ENCODE peak calls at places on chromosomes 3 and 15, in nine cellular contexts. One of them, this sample, is unnamed. For H3K36me3, the result is how much of the 10 kb centered on the place peaks cover.

GRCh38 chr3:25899352-25900101 is 109.6 kb downstream of the OXSM start:
- DNase-seq in SK-N-MC: no peak
- DNase-seq in neuronal stem cell: no peak
- DNase-seq in thoracic aorta: no peak
- DNase-seq in iPS DF 6.9: no peak
- DNase-seq in HCT116: no peak
- DNase-seq in WERI-Rb-1: peak
- DNase-seq in tibial artery: no peak
- DNase-seq in endodermal cell: peak
- DNase-seq in this sample: no peak

GRCh38 chr3:51637941-51638471 is 33.0 kb upstream of the TEX264 start:
- DNase-seq in tibial artery: no peak
- DNase-seq in WERI-Rb-1: peak
- DNase-seq in thoracic aorta: no peak
- DNase-seq in neuronal stem cell: peak
- DNase-seq in iPS DF 6.9: peak
- DNase-seq in SK-N-MC: no peak
- DNase-seq in endodermal cell: peak
- DNase-seq in HCT116: peak
- DNase-seq in this sample: no peak

GRCh38 chr3:65449841-65450416 is 588.8 kb downstream of the MAGI1 start:
- DNase-seq in HCT116: no peak
- DNase-seq in SK-N-MC: no peak
- DNase-seq in thoracic aorta: no peak
- DNase-seq in iPS DF 6.9: no peak
- DNase-seq in WERI-Rb-1: no peak
- DNase-seq in tibial artery: no peak
- DNase-seq in neuronal stem cell: no peak
- DNase-seq in endodermal cell: no peak
- DNase-seq in this sample: no peak

GRCh38 chr3:140129885-140130284 is 194.9 kb downstream of the CLSTN2 start:
- DNase-seq in endodermal cell: no peak
- DNase-seq in thoracic aorta: no peak
- DNase-seq in WERI-Rb-1: no peak
- DNase-seq in SK-N-MC: no peak
- DNase-seq in tibial artery: no peak
- DNase-seq in iPS DF 6.9: no peak
- DNase-seq in neuronal stem cell: no peak
- DNase-seq in HCT116: no peak
- DNase-seq in this sample: no peak

GRCh38 chr3:99931059-99931458 is 113.4 kb downstream of the CMSS1 start:
- DNase-seq in iPS DF 6.9: no peak
- DNase-seq in WERI-Rb-1: no peak
- DNase-seq in neuronal stem cell: no peak
- DNase-seq in SK-N-MC: no peak
- DNase-seq in HCT116: no peak
- DNase-seq in tibial artery: no peak
- DNase-seq in endodermal cell: no peak
- DNase-seq in thoracic aorta: no peak
- DNase-seq in this sample: no peak

GRCh38 chr3:136250862-136251460 is 821 bp downstream of the PCCB start:
- DNase-seq in HCT116: no peak
- DNase-seq in endodermal cell: peak
- DNase-seq in SK-N-MC: no peak
- DNase-seq in iPS DF 6.9: no peak
- DNase-seq in WERI-Rb-1: peak
- DNase-seq in neuronal stem cell: peak
- DNase-seq in tibial artery: peak
- DNase-seq in thoracic aorta: peak
- DNase-seq in this sample: no peak

GRCh38 chr15:96354731-96355560 is 24.4 kb downstream of the NR2F2 start:
- DNase-seq in iPS DF 6.9: no peak
- DNase-seq in endodermal cell: no peak
- DNase-seq in thoracic aorta: no peak
- DNase-seq in neuronal stem cell: no peak
- DNase-seq in tibial artery: no peak
- DNase-seq in WERI-Rb-1: no peak
- DNase-seq in HCT116: no peak
- DNase-seq in SK-N-MC: no peak
- DNase-seq in this sample: no peak

GRCh38 chr3:122576174-122576940 is 1.1 kb upstream of the PARP15 start:
- DNase-seq in iPS DF 6.9: no peak
- DNase-seq in neuronal stem cell: no peak
- DNase-seq in HCT116: no peak
- DNase-seq in endodermal cell: no peak
- DNase-seq in WERI-Rb-1: no peak
- DNase-seq in thoracic aorta: no peak
- DNase-seq in tibial artery: no peak
- DNase-seq in SK-N-MC: no peak
- DNase-seq in this sample: no peak

GRCh38 chr15:55457401-55458022 is 49.2 kb downstream of the PIERCE2 start:
- DNase-seq in endodermal cell: no peak
- DNase-seq in iPS DF 6.9: no peak
- DNase-seq in neuronal stem cell: no peak
- DNase-seq in WERI-Rb-1: no peak
- DNase-seq in tibial artery: no peak
- DNase-seq in HCT116: no peak
- DNase-seq in thoracic aorta: no peak
- DNase-seq in SK-N-MC: no peak
- DNase-seq in this sample: no peak

GRCh38 chr15:55289011-55289572 is 521 bp downstream of the RAB27A start:
- DNase-seq in thoracic aorta: no peak
- DNase-seq in iPS DF 6.9: no peak
- DNase-seq in tibial artery: peak
- DNase-seq in neuronal stem cell: peak
- DNase-seq in SK-N-MC: no peak
- DNase-seq in endodermal cell: peak
- DNase-seq in HCT116: no peak
- DNase-seq in WERI-Rb-1: peak
- DNase-seq in this sample: no peak

GRCh38 chr3:30826381-30827061 is 67.9 kb downstream of the GADL1 start:
- DNase-seq in WERI-Rb-1: no peak
- DNase-seq in iPS DF 6.9: no peak
- DNase-seq in neuronal stem cell: no peak
- DNase-seq in thoracic aorta: no peak
- DNase-seq in SK-N-MC: no peak
- DNase-seq in tibial artery: no peak
- DNase-seq in endodermal cell: no peak
- DNase-seq in HCT116: no peak
- DNase-seq in this sample: no peak

GRCh38 chr3:169811606-169812123 is 1.0 kb upstream of the LRRIQ4 start:
- DNase-seq in thoracic aorta: no peak
- DNase-seq in WERI-Rb-1: no peak
- DNase-seq in HCT116: no peak
- DNase-seq in endodermal cell: no peak
- DNase-seq in neuronal stem cell: no peak
- DNase-seq in iPS DF 6.9: no peak
- DNase-seq in tibial artery: no peak
- DNase-seq in SK-N-MC: no peak
- DNase-seq in this sample: peak

GRCh38 chr3:152302521-152303021 is 33.8 kb downstream of the MBNL1 start:
- DNase-seq in thoracic aorta: no peak
- DNase-seq in neuronal stem cell: no peak
- DNase-seq in WERI-Rb-1: no peak
- DNase-seq in tibial artery: peak
- DNase-seq in endodermal cell: no peak
- DNase-seq in HCT116: no peak
- DNase-seq in iPS DF 6.9: no peak
- DNase-seq in SK-N-MC: peak
- DNase-seq in this sample: peak
- H3K36me3 ChIP-seq in thoracic aorta: under half
- H3K36me3 ChIP-seq in neuronal stem cell: under half
- H3K36me3 ChIP-seq in WERI-Rb-1: under half
- H3K36me3 ChIP-seq in tibial artery: under half
- H3K36me3 ChIP-seq in endodermal cell: under half
- H3K36me3 ChIP-seq in HCT116: under half
- H3K36me3 ChIP-seq in iPS DF 6.9: under half
- H3K36me3 ChIP-seq in SK-N-MC: under half
- H3K36me3 ChIP-seq in this sample: under half

GRCh38 chr15:77819841-77820728 is 187.4 kb upstream of the LINGO1 start:
- DNase-seq in tibial artery: no peak
- DNase-seq in endodermal cell: peak
- DNase-seq in HCT116: peak
- DNase-seq in iPS DF 6.9: no peak
- DNase-seq in neuronal stem cell: no peak
- DNase-seq in WERI-Rb-1: peak
- DNase-seq in SK-N-MC: no peak
- DNase-seq in thoracic aorta: no peak
- DNase-seq in this sample: no peak
- H3K4me3 ChIP-seq in tibial artery: peak
- H3K4me3 ChIP-seq in endodermal cell: peak
- H3K4me3 ChIP-seq in HCT116: peak
- H3K4me3 ChIP-seq in iPS DF 6.9: peak
- H3K4me3 ChIP-seq in neuronal stem cell: peak
- H3K4me3 ChIP-seq in WERI-Rb-1: peak
- H3K4me3 ChIP-seq in SK-N-MC: peak
- H3K4me3 ChIP-seq in thoracic aorta: peak
- H3K4me3 ChIP-seq in this sample: no peak

GRCh38 chr15:84891339-84891738 is 6.9 kb downstream of the SLC28A1 start:
- DNase-seq in neuronal stem cell: no peak
- DNase-seq in SK-N-MC: no peak
- DNase-seq in HCT116: no peak
- DNase-seq in endodermal cell: no peak
- DNase-seq in iPS DF 6.9: no peak
- DNase-seq in thoracic aorta: no peak
- DNase-seq in WERI-Rb-1: no peak
- DNase-seq in tibial artery: no peak
- DNase-seq in this sample: no peak

GRCh38 chr15:84892786-84893307 is 8.4 kb downstream of the SLC28A1 start:
- DNase-seq in endodermal cell: no peak
- DNase-seq in neuronal stem cell: no peak
- DNase-seq in SK-N-MC: no peak
- DNase-seq in thoracic aorta: no peak
- DNase-seq in tibial artery: no peak
- DNase-seq in WERI-Rb-1: no peak
- DNase-seq in iPS DF 6.9: no peak
- DNase-seq in HCT116: no peak
- DNase-seq in this sample: no peak

GRCh38 chr15:84898761-84899160 is 14.3 kb downstream of the SLC28A1 start:
- DNase-seq in iPS DF 6.9: no peak
- DNase-seq in SK-N-MC: no peak
- DNase-seq in endodermal cell: no peak
- DNase-seq in WERI-Rb-1: no peak
- DNase-seq in tibial artery: no peak
- DNase-seq in neuronal stem cell: no peak
- DNase-seq in HCT116: no peak
- DNase-seq in thoracic aorta: no peak
- DNase-seq in this sample: no peak

GRCh38 chr15:84893607-84894006 is 9.1 kb downstream of the SLC28A1 start:
- DNase-seq in neuronal stem cell: no peak
- DNase-seq in endodermal cell: no peak
- DNase-seq in WERI-Rb-1: no peak
- DNase-seq in thoracic aorta: no peak
- DNase-seq in tibial artery: no peak
- DNase-seq in SK-N-MC: no peak
- DNase-seq in iPS DF 6.9: no peak
- DNase-seq in HCT116: no peak
- DNase-seq in this sample: no peak

DNA sequence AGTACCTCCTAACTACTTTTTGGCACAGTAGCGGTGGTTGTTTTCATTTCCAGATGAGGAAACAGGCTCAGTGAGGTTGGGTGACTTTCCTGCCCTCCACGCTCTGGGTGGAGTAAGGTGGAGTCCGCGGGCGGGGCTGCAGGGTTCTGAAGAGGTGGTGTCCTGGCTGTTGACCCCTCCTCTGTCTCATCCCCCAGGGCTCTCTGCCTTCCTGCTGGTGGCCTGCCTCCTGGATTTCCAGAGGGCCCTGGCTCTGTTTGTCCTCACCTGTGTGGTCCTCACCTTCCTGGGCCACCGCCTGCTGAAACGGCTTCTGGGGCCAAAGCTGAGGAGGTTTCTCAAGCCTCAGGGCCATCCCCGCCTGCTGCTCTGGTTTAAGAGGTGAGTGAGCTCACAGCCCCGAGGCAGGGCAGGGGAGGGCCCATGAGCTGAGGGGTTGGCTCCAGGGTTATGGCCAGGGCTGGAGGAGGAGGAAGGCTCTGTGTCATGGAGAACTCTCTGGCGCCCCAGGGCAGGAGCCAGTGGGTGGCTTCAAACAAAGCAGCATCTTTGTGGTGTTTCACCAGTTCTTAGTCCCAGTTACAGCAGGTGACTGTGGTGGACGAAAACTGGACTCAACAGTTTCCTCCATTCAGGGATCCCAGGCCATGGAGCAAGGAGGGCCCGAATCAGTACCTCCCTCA is 10.4 kb downstream of the SLC28A1 start:
- DNase-seq in iPS DF 6.9: no peak
- DNase-seq in thoracic aorta: no peak
- DNase-seq in neuronal stem cell: no peak
- DNase-seq in SK-N-MC: no peak
- DNase-seq in endodermal cell: peak
- DNase-seq in WERI-Rb-1: no peak
- DNase-seq in tibial artery: no peak
- DNase-seq in HCT116: no peak
- DNase-seq in this sample: no peak
- H3K36me3 ChIP-seq in iPS DF 6.9: under half
- H3K36me3 ChIP-seq in thoracic aorta: under half
- H3K36me3 ChIP-seq in neuronal stem cell: under half
- H3K36me3 ChIP-seq in SK-N-MC: under half
- H3K36me3 ChIP-seq in endodermal cell: under half
- H3K36me3 ChIP-seq in WERI-Rb-1: under half
- H3K36me3 ChIP-seq in tibial artery: under half
- H3K36me3 ChIP-seq in HCT116: under half
- H3K36me3 ChIP-seq in this sample: under half

DNA sequence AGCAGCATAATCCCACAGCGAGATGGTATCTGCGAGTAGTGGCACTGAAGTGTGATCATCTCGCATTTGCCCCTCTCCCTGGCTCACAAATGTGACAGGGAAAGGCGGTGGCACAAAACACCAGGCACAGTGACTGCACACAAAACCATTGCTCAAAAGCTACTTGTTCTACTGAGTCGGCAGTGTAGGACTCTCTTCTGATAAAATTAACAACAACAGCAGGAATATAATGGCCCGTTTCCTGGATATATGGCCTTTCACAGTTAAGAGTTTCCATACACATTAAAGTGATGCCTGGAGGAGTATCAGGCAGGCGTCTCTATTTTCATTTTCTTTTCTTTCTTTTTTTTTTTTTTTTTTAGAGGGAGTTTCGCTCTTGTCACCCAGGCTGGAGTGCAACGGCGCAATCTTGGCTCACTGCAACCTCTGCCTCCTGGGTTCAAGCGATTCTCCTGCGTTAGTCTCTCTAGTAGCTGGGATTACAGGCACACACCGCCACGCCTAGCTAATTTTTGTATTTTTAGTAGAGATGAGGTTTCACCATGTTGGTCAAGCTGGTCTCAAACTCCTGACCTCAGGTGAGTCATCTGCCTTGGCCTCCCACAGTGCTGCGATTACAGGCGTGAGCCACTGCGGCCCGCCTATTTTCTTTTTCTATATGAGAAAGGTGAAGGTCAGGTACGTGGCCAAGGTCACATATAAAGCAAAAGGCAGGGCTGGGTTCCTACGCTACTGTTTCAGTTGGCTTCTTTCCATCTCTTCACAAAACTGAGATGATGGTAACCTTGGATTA is 68.8 kb downstream of the MYO1E start:
- DNase-seq in endodermal cell: peak
- DNase-seq in SK-N-MC: no peak
- DNase-seq in iPS DF 6.9: no peak
- DNase-seq in HCT116: no peak
- DNase-seq in neuronal stem cell: no peak
- DNase-seq in WERI-Rb-1: no peak
- DNase-seq in tibial artery: no peak
- DNase-seq in thoracic aorta: no peak
- DNase-seq in this sample: no peak
- H3K4me3 ChIP-seq in endodermal cell: no peak
- H3K4me3 ChIP-seq in SK-N-MC: no peak
- H3K4me3 ChIP-seq in iPS DF 6.9: no peak
- H3K4me3 ChIP-seq in HCT116: peak
- H3K4me3 ChIP-seq in neuronal stem cell: no peak
- H3K4me3 ChIP-seq in WERI-Rb-1: no peak
- H3K4me3 ChIP-seq in tibial artery: no peak
- H3K4me3 ChIP-seq in thoracic aorta: no peak
- H3K4me3 ChIP-seq in this sample: no peak

GRCh38 chr3:53231532-53232511 is 24.0 kb downstream of the TKT start:
- DNase-seq in neuronal stem cell: no peak
- DNase-seq in thoracic aorta: no peak
- DNase-seq in iPS DF 6.9: no peak
- DNase-seq in tibial artery: no peak
- DNase-seq in HCT116: no peak
- DNase-seq in WERI-Rb-1: no peak
- DNase-seq in endodermal cell: peak
- DNase-seq in SK-N-MC: no peak
- DNase-seq in this sample: no peak
- H3K36me3 ChIP-seq in neuronal stem cell: half or more
- H3K36me3 ChIP-seq in thoracic aorta: half or more
- H3K36me3 ChIP-seq in iPS DF 6.9: half or more
- H3K36me3 ChIP-seq in tibial artery: half or more
- H3K36me3 ChIP-seq in HCT116: half or more
- H3K36me3 ChIP-seq in WERI-Rb-1: half or more
- H3K36me3 ChIP-seq in endodermal cell: half or more
- H3K36me3 ChIP-seq in SK-N-MC: under half
- H3K36me3 ChIP-seq in this sample: under half

This sample was measured in naive thymus-derived CD4-positive, alpha-beta T cell.